ENCODE peak calls at places on chromosomes 1 and 21, in six cellular contexts. D is uterus; O is NCI-H2029; V is Right ventricle myocardium superior; F is nephron progenitor cell; I is activated naive CD8-positive, alpha-beta T cell treated with anti-CD3 and anti-CD28 coated beads, Interleukin-2, amount 50 U/mL, for 24 hours. G is an unnamed sample.

GRCh38 chr1:151051356-151052009 is 3.9 kb downstream of the C1orf56 start:
- DNase-seq in D (no peak), O (no peak), I (no peak), V (no peak), F (no peak), G (no peak)

GRCh38 chr1:197781998-197782718 is 6.9 kb upstream of the DENND1B start:
- DNase-seq in F (no peak), D (no peak), V (no peak), O (no peak), I (no peak), G (no peak)

GRCh38 chr1:151175910-151176309 is at the start of gene TMOD4:
- DNase-seq in O (no peak), I (no peak), F (no peak), V (no peak), D (no peak), G (no peak)

GRCh38 chr1:175376194-175376593 is 183.6 kb upstream of the KIAA0040 start:
- DNase-seq in D (no peak), O (no peak), V (no peak), I (no peak), F (no peak), G (no peak)

GRCh38 chr1:238660849-238661248 is 725.5 kb upstream of the CHRM3 start:
- DNase-seq in V (no peak), F (no peak), O (no peak), D (no peak), I (no peak), G (no peak)

GRCh38 chr1:11562664-11563063 is 83.7 kb downstream of the DISP3 start:
- DNase-seq in D (no peak), V (no peak), O (no peak), I (no peak), F (no peak), G (no peak)

GRCh38 chr1:151130837-151131586 is 15.4 kb downstream of the SEMA6C start:
- DNase-seq in D (peak; percentile 93), V (peak; percentile 88), O (peak; percentile 93), F (peak; percentile 85), I (peak; percentile 83), G (peak; percentile 74)

GRCh38 chr1:206685256-206685748 is 597 bp downstream of the MAPKAPK2 start:
- DNase-seq in D (no peak), V (no peak), F (peak; percentile 57), O (no peak), I (peak; percentile 58), G (peak; percentile 39)

GRCh38 chr1:153922076-153922837 is 515 bp downstream of the GATAD2B start:
- DNase-seq in V (peak; percentile 64), F (peak; percentile 69), I (peak; percentile 77), D (peak; percentile 43), O (peak; percentile 71), G (peak; percentile 64)

GRCh38 chr1:211843507-211844298 is 13.1 kb upstream of the LPGAT1 start:
- DNase-seq in O (no peak), I (no peak), V (no peak), D (no peak), F (no peak), G (no peak)

GRCh38 chr1:37478451-37478871 is 4.1 kb downstream of the ZC3H12A start:
- DNase-seq in V (no peak), I (peak; percentile 58), F (no peak), D (no peak), O (no peak), G (no peak)

GRCh38 chr1:33244143-33244808 is 12.0 kb upstream of the ZNF362 start:
- DNase-seq in F (no peak), O (no peak), V (no peak), D (no peak), I (no peak), G (no peak)

GRCh38 chr1:205531191-205532025 is 26.9 kb downstream of the CDK18 start:
- DNase-seq in F (no peak), O (no peak), I (no peak), V (no peak), D (no peak), G (no peak)

GRCh38 chr21:41630249-41630648 is 122.3 kb upstream of the TMPRSS2 start:
- DNase-seq in F (no peak), O (no peak), I (no peak), V (no peak), D (peak; percentile 49), G (no peak)

GRCh38 chr1:204127597-204128242 is 24.1 kb downstream of the ETNK2 start:
- DNase-seq in D (peak; percentile 74), V (peak; percentile 58), O (peak; percentile 74), I (peak; percentile 22), F (peak; percentile 68), G (peak; percentile 75)

GRCh38 chr1:35641233-35641866 is at the start of gene PSMB2:
- DNase-seq in O (peak; percentile 94), V (peak; percentile 98), D (peak; percentile 94), F (peak; percentile 96), I (peak; percentile 98), G (peak; percentile 97)

GRCh38 chr1:76038306-76039004 is 36.1 kb upstream of the ST6GALNAC3 start:
- DNase-seq in I (no peak), O (no peak), F (no peak), V (no peak), D (no peak), G (no peak)

GRCh38 chr1:145960468-145961108 is 2.8 kb upstream of the LIX1L start:
- DNase-seq in I (peak; percentile 68), O (no peak), V (peak; percentile 89), D (peak; percentile 88), F (peak; percentile 89), G (peak; percentile 75)

GRCh38 chr1:52444465-52444864 is 40.1 kb downstream of the PRPF38A start:
- DNase-seq in V (no peak), I (no peak), F (no peak), D (no peak), O (no peak), G (no peak)